ENCODE peak calls at places on chromosome 16, in five cellular contexts. L is dorsolateral prefrontal cortex, V is GM10248, Y is AG10803, M is H9. K is an unnamed sample.

GRCh38 chr16:4233431-4233830 is 8.4 kb downstream of the SRL start:
- DNase-seq in Y (no peak), V (no peak), M (no peak), L (no peak), K (no peak)

GRCh38 chr16:84340305-84341040 is 27.9 kb upstream of the ATP2C2 start:
- DNase-seq in Y (no peak), M (no peak), V (no peak), L (no peak), K (peak)

GRCh38 chr16:17404903-17405691 is 65.7 kb downstream of the XYLT1 start:
- DNase-seq in V (no peak), Y (peak), M (no peak), L (peak), K (peak)

GRCh38 chr16:84603115-84603816 is 14.6 kb downstream of the COTL1 start:
- DNase-seq in L (peak), Y (peak), M (no peak), V (no peak), K (peak)

GRCh38 chr16:85917959-85918358 is 19.0 kb downstream of the IRF8 start:
- DNase-seq in V (no peak), L (no peak), Y (no peak), M (no peak), K (no peak)

GRCh38 chr16:50259334-50260205 is 6.8 kb upstream of the ADCY7 start:
- DNase-seq in M (no peak), V (no peak), Y (peak), L (no peak), K (peak)

GRCh38 chr16:25100511-25100910 is 11.0 kb upstream of the LCMT1 start:
- DNase-seq in Y (no peak), V (no peak), L (no peak), M (no peak), K (no peak)

GRCh38 chr16:29813644-29814562 is 1.9 kb downstream of the PRRT2 start:
- DNase-seq in V (no peak), Y (no peak), L (no peak), M (no peak), K (no peak)

GRCh38 chr16:546909-547770 is 13.1 kb upstream of the PRR35 start:
- DNase-seq in V (no peak), Y (peak), L (peak), M (peak), K (no peak)

GRCh38 chr16:26645629-26646028 is 421.1 kb upstream of the C16orf82 start:
- DNase-seq in M (peak), V (no peak), Y (no peak), L (peak), K (no peak)

GRCh38 chr16:57775661-57776469 is 26.4 kb downstream of the KIFC3 start:
- DNase-seq in V (no peak), L (peak), Y (no peak), M (peak), K (no peak)

GRCh38 chr16:54931041-54931756 is 534 bp downstream of the IRX5 start:
- DNase-seq in V (no peak), Y (no peak), L (no peak), M (peak), K (no peak)

GRCh38 chr16:49492090-49492801 is 118.6 kb downstream of the C16orf78 start:
- DNase-seq in L (peak), V (peak), Y (no peak), M (peak), K (peak)

GRCh38 chr16:17379121-17379571 is 91.6 kb downstream of the XYLT1 start:
- DNase-seq in Y (peak), M (no peak), V (no peak), L (no peak), K (peak)

GRCh38 chr16:73396556-73396955 is 348.6 kb upstream of the ZFHX3 start:
- DNase-seq in L (no peak), M (no peak), V (no peak), Y (no peak), K (no peak)

GRCh38 chr16:346587-346986 is 5.9 kb downstream of the AXIN1 start:
- DNase-seq in M (no peak), V (no peak), L (no peak), Y (no peak), K (peak)

GRCh38 chr16:66713076-66713475 is 16.5 kb upstream of the CMTM4 start:
- DNase-seq in Y (peak), L (no peak), M (no peak), V (no peak), K (no peak)

GRCh38 chr16:17515421-17516210 is 44.9 kb upstream of the XYLT1 start:
- DNase-seq in V (no peak), Y (peak), L (no peak), M (no peak), K (peak)

GRCh38 chr16:70522216-70523000 is 946 bp downstream of the COG4 start:
- DNase-seq in M (no peak), L (no peak), Y (no peak), V (peak), K (no peak)

GRCh38 chr16:54265558-54266213 is 20.9 kb downstream of the IRX3 start:
- DNase-seq in M (peak), V (no peak), L (no peak), Y (peak), K (no peak)

DNA sequence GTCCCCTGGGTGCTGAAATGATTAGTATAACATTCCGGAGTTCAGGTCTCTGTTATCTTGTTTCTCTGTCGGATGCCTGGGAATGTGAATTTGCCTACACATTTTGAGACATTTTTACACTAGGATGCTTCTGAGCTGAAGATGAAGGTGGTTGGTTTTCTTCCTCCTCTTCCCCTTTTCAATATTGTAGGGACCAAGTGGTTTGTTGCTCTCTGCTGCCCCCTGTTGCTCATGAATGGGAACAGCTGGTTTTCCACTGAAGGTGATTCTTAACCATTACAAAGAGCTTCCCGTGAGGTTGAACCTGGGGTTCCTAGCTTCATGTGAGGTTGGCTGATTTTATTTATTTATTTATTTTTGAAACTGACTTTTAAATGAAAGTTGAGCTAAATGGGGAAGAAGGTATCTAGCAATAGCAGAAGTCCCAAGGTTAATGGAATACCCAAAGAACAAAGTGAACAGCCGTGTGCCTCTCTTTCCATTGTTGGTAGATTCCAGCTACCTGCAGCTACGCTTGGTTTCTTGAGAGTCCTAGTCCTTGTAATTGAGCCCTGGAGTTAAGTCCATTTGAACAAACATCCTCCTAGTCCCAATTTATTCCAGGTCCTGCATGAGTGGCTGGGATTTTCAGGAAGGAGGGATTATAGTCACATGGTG is 983.9 kb upstream of the EEF2KMT start:
- DNase-seq in Y (no peak), V (no peak), M (peak), L (peak), K (peak)
- TF ChIP-seq CTCF in Y (peak), V (peak), M (peak), L (peak), K (peak)

DNA sequence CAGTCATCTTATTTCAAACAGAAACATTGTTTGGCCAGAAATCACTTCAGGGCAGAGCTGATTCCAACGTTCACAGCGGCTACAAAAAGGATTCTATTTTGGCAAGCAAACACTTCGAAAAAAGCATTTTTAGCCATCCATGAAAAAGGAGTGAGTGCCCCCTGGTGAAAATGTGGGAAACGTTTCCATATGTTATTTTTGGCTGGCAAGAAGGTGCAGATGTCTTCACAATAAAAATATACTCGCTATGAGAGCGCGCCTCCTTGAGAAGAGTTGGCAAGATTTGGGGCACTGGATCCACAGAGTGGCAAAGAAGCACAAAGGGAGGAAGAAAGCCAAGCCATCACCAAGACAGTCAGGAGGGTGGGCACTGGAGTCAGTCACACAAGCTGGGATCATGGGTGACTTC is 191.1 kb downstream of the CHD9NB start:
- DNase-seq in V (no peak), M (no peak), L (no peak), Y (no peak), K (peak)
- TF ChIP-seq CTCF in V (no peak), M (peak), L (no peak), Y (no peak), K (peak)

GRCh38 chr16:20740901-20741491 is 622 bp downstream of the THUMPD1 start:
- DNase-seq in L (peak), V (peak), M (peak), Y (peak), K (peak)

GRCh38 chr16:20741555-20742285 is at the start of gene THUMPD1:
- DNase-seq in V (peak), L (peak), Y (peak), M (peak), K (peak)

GRCh38 chr16:20744922-20745440 is 3.4 kb upstream of the THUMPD1 start:
- DNase-seq in L (no peak), M (no peak), V (no peak), Y (no peak), K (no peak)

GRCh38 chr16:20743591-20743990 is 2.0 kb upstream of the THUMPD1 start:
- DNase-seq in L (no peak), V (no peak), Y (no peak), M (no peak), K (no peak)

DNA sequence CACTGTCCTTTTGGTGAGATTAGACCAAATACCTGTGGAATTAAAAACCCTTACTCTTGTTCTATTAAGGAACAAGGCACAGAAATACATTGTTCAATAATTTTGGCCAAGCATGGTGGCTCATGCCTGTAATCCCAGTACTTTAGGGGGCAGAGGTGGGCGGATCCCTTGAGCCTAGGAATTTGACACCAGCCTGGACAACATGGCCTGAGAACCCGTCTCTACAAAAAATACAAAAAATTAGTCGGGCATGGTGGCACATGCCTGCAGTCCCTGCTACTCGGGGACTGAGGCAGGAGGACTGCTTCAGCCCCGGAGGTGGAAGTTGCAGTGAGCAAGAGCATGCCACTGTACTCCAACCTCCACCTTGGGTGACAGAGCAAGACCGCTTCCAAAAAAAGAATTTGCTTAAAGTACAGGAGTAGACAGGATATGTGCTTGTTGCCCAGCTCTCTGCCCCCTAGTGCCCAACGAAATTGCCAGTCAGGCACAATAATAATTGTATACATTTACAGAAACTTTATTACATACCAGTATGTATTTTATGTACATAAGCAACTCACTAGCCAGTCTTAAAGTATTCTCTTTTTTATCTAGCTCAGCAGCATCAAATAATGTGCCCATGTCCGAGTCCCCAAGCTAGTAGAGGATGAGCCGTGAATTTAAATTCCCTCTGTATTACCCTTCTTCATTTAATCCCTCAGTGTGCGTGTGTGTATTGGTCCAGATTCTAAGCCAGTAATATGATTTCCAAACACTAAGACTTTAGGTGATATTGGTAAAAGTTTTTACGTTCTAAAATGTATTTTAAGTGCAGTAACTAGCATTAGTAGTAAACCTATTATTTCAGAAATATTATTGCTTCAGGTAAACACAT is 1.4 kb downstream of the THUMPD1 start:
- DNase-seq in Y (peak), M (no peak), L (no peak), V (peak), K (peak)
- TF ChIP-seq CTCF in Y (peak), M (peak), L (no peak), V (peak), K (peak)

DNA sequence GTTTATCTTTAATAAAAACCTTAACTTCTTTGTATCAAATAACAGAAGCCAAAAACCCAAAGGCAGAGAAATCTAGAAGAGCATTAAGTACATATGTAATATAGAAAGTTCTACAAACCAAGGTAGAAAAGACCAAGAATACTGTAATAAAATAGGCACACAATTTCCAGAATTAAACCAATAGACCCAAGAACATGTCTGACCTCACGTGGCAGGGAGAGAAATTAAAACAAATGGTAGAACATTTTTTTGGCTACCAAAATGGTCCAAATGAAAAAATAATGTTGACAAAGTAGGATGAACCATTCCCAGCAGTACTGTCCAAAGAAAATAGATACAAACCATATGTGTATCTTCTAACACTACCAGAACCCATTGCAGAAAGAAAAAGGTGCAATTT is 183.5 kb downstream of the CPPED1 start:
- DNase-seq in Y (no peak), M (no peak), V (no peak), L (no peak), K (no peak)
- TF ChIP-seq CTCF in Y (no peak), M (no peak), V (no peak), L (no peak), K (no peak)

DNA sequence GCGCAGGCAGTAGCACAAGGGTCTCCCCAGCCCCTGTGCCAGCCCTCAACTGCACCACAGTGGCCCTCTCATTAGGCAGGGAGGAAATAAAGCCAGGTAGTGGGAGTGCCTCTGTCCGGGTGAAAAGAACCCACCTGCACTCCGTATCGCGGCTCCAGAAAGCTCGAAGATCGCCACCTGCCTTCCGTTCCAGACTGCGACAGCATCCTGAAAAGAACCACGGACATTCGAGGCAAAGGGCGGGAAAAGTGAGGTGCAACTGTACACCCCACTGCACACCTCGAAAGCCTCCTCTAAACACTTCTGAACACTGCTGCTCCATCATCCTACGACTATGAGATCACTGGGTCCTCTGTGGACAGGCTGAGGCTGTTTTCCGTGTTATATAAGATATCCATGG is 28.7 kb downstream of the IFT140 start:
- DNase-seq in M (no peak), V (no peak), Y (no peak), L (no peak), K (no peak)
- TF ChIP-seq CTCF in M (peak), V (no peak), Y (no peak), L (no peak), K (no peak)

GRCh38 chr16:2720719-2721633 is 952 bp upstream of the PRSS27 start:
- DNase-seq in V (peak), L (peak), M (peak), Y (peak), K (peak)
- TF ChIP-seq CTCF in V (peak), L (peak), M (no peak), Y (peak), K (no peak)

GRCh38 chr16:7615565-7615964 is 282.9 kb downstream of the RBFOX1 start:
- DNase-seq in Y (no peak), L (no peak), V (no peak), M (no peak), K (no peak)
- TF ChIP-seq CTCF in Y (no peak), L (no peak), V (no peak), M (peak), K (no peak)

DNA sequence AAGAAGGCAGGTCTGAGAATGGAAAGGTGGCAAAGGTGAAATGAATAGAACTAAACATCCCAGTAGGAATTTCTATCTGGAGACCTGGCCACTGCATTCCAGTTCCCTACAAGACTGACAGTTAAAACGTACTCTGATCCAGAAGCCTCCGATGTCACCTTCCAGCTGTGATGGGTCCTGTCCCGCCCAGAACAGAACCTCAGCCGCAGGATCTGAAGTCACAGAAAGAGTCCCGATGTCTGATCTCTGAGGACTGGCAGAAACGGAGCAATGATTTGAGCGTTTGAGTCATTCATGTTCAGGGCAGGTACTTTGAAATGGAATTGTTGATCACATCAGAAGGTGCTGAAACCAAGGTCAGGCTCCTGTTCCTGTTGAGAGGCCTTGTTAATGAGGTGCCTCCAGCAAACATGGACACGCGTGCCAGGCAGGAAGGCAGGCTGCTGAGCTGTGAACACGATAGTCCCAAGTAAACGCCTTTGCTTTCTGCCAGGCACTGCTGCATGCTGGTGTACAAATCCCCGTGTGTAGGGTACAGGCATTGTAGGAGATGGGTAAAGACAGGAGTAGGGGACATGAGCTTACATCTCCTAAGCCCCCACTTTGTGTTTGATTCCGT is 61.4 kb downstream of the VAT1L start:
- DNase-seq in Y (no peak), V (no peak), L (no peak), M (no peak), K (no peak)
- TF ChIP-seq CTCF in Y (no peak), V (no peak), L (no peak), M (no peak), K (no peak)

DNA sequence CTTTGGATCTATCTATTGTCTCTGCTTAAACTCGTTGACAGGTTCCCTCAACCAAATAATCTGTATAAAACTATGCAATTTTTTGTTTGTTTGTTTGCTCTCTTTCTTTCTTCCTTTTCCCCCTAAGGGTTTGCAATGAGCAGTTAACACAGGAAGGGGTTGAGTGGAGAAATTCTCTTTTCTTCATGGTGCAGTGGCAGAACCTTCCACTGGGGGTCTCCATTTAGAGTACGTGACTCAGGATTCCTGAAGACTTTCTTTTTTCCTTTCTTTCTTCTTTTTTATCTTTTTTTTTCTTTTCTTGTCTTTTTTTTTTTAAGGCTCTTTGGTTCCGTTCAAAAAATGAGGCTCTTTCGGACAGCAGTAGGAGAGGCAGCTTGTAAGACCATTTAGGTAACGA is 19.5 kb upstream of the RBFOX1 start:
- DNase-seq in V (no peak), Y (no peak), L (no peak), M (no peak), K (no peak)
- TF ChIP-seq CTCF in V (no peak), Y (peak), L (peak), M (peak), K (no peak)